ENCODE peak calls at places on chromosome 13, in six cellular contexts. Z is IMR-90, K is cardiac fibroblast, W is retinal pigment epithelial cell, B is cardiac muscle cell, C is GM23338. H is an unnamed sample.
A peak's percentile ranks its signal among the peaks of the same experiment; 100 is the strongest.

GRCh38 chr13:46184277-46184699 is 2.3 kb upstream of the LCP1 start:
- DNase-seq in Z (no peak), K (peak; percentile 6), W (no peak), B (peak; percentile 28), C (peak; percentile 81), H (no peak)

GRCh38 chr13:65679240-65679639 is 1550.9 kb downstream of the PCDH9 start:
- DNase-seq in Z (peak; percentile 54), K (peak; percentile 6), W (no peak), B (peak; percentile 7), C (no peak), H (no peak)

GRCh38 chr13:51614350-51614786 is 30.1 kb downstream of the WDFY2 start:
- DNase-seq in Z (no peak), K (no peak), W (no peak), B (no peak), C (no peak), H (no peak)

GRCh38 chr13:77565635-77566034 is 30.1 kb downstream of the SCEL start:
- DNase-seq in Z (peak; percentile 9), K (peak; percentile 54), W (no peak), B (peak; percentile 58), C (peak; percentile 65), H (peak; percentile 29)

GRCh38 chr13:28412981-28413380 is 81.9 kb downstream of the FLT1 start:
- DNase-seq in Z (no peak), K (peak; percentile 20), W (no peak), B (peak; percentile 17), C (no peak), H (no peak)

GRCh38 chr13:33349996-33350826 is 64.7 kb upstream of the STARD13 start:
- DNase-seq in Z (peak; percentile 39), K (peak; percentile 56), W (no peak), B (peak; percentile 57), C (peak; percentile 51), H (no peak)

GRCh38 chr13:33328691-33329090 is 43.1 kb upstream of the STARD13 start:
- DNase-seq in Z (no peak), K (peak; percentile 31), W (no peak), B (no peak), C (no peak), H (no peak)

GRCh38 chr13:41426047-41426446 is 31.3 kb upstream of the RGCC start:
- DNase-seq in Z (no peak), K (no peak), W (no peak), B (no peak), C (no peak), H (no peak)

GRCh38 chr13:111963031-111963430 is 103.9 kb upstream of the SOX1 start:
- DNase-seq in Z (no peak), K (no peak), W (no peak), B (no peak), C (no peak), H (no peak)

GRCh38 chr13:90256746-90257145 is 1090.7 kb upstream of the MIR17HG start:
- DNase-seq in Z (no peak), K (no peak), W (no peak), B (no peak), C (no peak), H (no peak)

GRCh38 chr13:40981361-40981760 is 37.8 kb downstream of the ELF1 start:
- DNase-seq in Z (no peak), K (peak; percentile 63), W (no peak), B (peak; percentile 82), C (no peak), H (no peak)

GRCh38 chr13:20993661-20994440 is 67.5 kb downstream of the LATS2 start:
- DNase-seq in Z (peak; percentile 51), K (peak; percentile 64), W (no peak), B (peak; percentile 81), C (no peak), H (peak; percentile 67)

GRCh38 chr13:76879211-76879875 is 6.9 kb downstream of the KCTD12 start:
- DNase-seq in Z (peak; percentile 70), K (peak; percentile 93), W (no peak), B (peak; percentile 93), C (no peak), H (no peak)

GRCh38 chr13:98829541-98829940 is 77.1 kb upstream of the SLC15A1 start:
- DNase-seq in Z (no peak), K (no peak), W (no peak), B (no peak), C (no peak), H (no peak)

GRCh38 chr13:102280366-102280765 is 121.5 kb downstream of the FGF14 start:
- DNase-seq in Z (no peak), K (no peak), W (no peak), B (no peak), C (no peak), H (no peak)

GRCh38 chr13:110349239-110349638 is 42.2 kb downstream of the COL4A2 start:
- DNase-seq in Z (no peak), K (no peak), W (no peak), B (no peak), C (no peak), H (no peak)
- TF ChIP-seq CTCF in Z (no peak), K (no peak), W (no peak), B (no peak), C (no peak), H (no peak)

DNA sequence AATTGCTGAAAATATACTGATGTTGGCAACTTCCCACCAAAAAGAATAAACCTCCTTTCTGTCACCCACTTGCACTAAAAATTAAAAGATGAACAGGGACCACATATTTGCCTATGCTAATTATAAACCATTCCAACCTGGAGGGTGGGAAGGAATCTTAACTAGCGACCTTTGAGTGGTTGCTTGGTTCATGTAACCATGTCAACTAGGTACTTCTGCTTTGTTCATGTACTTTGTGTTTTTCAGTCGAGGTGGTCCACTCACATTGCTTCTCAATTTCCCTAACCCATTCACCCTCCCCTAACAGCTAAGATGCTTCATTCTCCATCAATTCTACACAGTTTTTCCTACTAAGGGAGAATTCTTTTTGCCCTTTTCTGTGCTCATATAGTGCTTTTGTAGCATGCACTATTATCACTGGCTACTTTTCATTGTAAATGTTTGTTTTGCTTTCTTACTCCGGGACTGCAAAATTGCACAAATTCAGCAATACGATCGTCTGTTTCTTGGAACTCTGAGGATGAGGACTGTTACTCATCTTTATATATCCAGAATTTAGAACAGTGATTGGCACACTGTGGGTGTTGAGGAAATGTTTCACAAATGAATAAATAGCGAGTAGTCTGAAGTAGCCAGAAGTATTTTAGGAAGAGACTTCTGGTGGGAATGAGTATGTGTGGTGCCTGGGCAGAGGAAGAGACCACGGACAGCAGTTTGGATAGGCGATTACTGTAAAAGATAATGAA is 187.5 kb downstream of the GPC6 start:
- DNase-seq in Z (peak; percentile 55), K (peak; percentile 39), W (no peak), B (peak; percentile 57), C (peak; percentile 58), H (no peak)
- H3K4me3 ChIP-seq in Z (no peak overlapping the region), K (no peak overlapping the region), W (no peak overlapping the region), B (no peak overlapping the region), C (no peak overlapping the region), H (no peak overlapping the region)

GRCh38 chr13:108629353-108629752 is at the start of gene MYO16:
- DNase-seq in Z (no peak), K (no peak), W (peak; percentile 1), B (no peak), C (peak; percentile 11), H (no peak)

GRCh38 chr13:108618233-108618632 is 11.2 kb upstream of the MYO16 start:
- DNase-seq in Z (no peak), K (no peak), W (no peak), B (no peak), C (peak; percentile 8), H (no peak)

GRCh38 chr13:108621421-108621820 is 8.0 kb upstream of the MYO16 start:
- DNase-seq in Z (no peak), K (no peak), W (no peak), B (no peak), C (no peak), H (no peak)

GRCh38 chr13:108629988-108630387 is 577 bp downstream of the MYO16 start:
- DNase-seq in Z (no peak), K (no peak), W (no peak), B (no peak), C (no peak), H (no peak)

DNA sequence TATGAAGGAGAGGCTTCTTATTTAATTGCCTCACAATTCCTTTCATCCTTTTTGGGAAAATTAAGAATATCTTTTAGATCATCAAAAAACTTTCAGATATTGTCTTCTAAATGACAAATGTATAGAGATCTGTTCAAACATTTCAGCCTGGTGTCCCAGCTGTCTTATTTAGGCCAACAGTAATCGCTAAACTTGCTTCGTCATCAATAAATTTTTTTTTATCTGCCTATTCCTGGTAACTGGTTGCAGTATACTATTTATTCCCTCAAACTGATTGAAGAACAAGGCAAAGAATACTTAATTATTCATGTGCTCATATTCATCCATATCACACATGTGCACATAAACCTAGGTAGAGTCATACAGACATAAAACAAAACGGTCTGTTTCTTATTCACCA is 5.3 kb upstream of the MYO16 start:
- DNase-seq in Z (no peak), K (no peak), W (no peak), B (no peak), C (no peak), H (no peak)
- TF ChIP-seq CTCF in Z (no peak), K (no peak), W (no peak), B (no peak), C (no peak), H (no peak)

GRCh38 chr13:57631607-57632275 is at the start of gene PCDH17:
- DNase-seq in Z (no peak), K (peak; percentile 35), W (no peak), B (peak; percentile 51), C (peak; percentile 85), H (no peak)
- H3K4me3 ChIP-seq in Z (peak within 1 kb of the TSS; percentile 44), K (peak within 1 kb of the TSS; percentile 51), W (peak within 1 kb of the TSS; percentile 80), B (peak within 1 kb of the TSS; percentile 71), C (peak within 1 kb of the TSS; percentile 81), H (peak within 1 kb of the TSS; percentile 59)

GRCh38 chr13:54445453-54445852 is 1416.8 kb downstream of the OLFM4 start:
- DNase-seq in Z (no peak), K (no peak), W (no peak), B (no peak), C (no peak), H (no peak)

GRCh38 chr13:54445865-54446264 is 1417.3 kb downstream of the OLFM4 start:
- DNase-seq in Z (no peak), K (no peak), W (no peak), B (no peak), C (no peak), H (no peak)

DNA sequence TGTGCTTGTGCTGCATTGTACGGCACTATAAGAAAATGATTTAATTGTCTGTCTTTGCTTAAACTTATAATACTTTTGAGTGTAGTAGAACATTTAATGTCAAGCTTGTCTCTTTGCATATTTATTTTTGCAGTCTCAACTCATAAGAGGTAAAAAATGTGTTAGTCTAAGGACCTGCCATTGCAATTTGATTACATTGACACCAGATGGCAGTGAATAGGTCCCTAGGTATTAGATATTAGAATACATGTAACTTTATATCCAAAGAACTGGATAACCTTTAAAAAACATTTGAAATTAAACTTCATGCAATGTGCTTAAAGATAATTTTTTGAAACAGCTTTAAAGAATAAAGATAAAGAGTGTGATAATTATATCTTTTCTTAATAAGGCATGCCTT is 1421.3 kb downstream of the OLFM4 start:
- DNase-seq in Z (no peak), K (no peak), W (no peak), B (no peak), C (peak; percentile 45), H (no peak)
- TF ChIP-seq CTCF in Z (no peak), K (no peak), W (peak; percentile 44), B (no peak), C (no peak), H (no peak)

GRCh38 chr13:72346716-72347115 is 380.7 kb downstream of the MZT1 start:
- DNase-seq in Z (no peak), K (no peak), W (no peak), B (no peak), C (no peak), H (no peak)
- H3K4me3 ChIP-seq in Z (no peak overlapping the region), K (no peak overlapping the region), W (no peak overlapping the region), B (no peak overlapping the region), C (no peak overlapping the region), H (no peak overlapping the region)

GRCh38 chr13:86870388-86870966 is 800.7 kb upstream of the SLITRK5 start:
- DNase-seq in Z (peak; percentile 43), K (peak; percentile 22), W (no peak), B (peak; percentile 27), C (peak; percentile 32), H (no peak)
- TF ChIP-seq CTCF in Z (peak; percentile 72), K (peak; percentile 45), W (peak; percentile 59), B (peak; percentile 49), C (peak; percentile 56), H (peak; percentile 48)